ENCODE peak calls at places on chromosomes 12 and 14, in five cellular contexts. Z is A549; C is body of pancreas; X is effector memory CD4-positive, alpha-beta T cell; S is kidney. V is an unnamed sample.

GRCh38 chr12:96457191-96457930 is 32.0 kb upstream of the CFAP54 start:
- DNase-seq in Z (no peak), C (no peak), X (no peak), S (no peak), V (peak; percentile 86)

GRCh38 chr14:28245216-28245615 is 521.4 kb upstream of the FOXG1 start:
- DNase-seq in Z (no peak), C (no peak), X (no peak), S (no peak), V (no peak)

GRCh38 chr14:90536092-90536491 is 139.3 kb downstream of the CALM1 start:
- DNase-seq in Z (no peak), C (no peak), X (no peak), S (peak; percentile 82), V (no peak)

GRCh38 chr12:2317819-2318218 is 265.0 kb downstream of the CACNA1C start:
- DNase-seq in Z (no peak), C (no peak), X (no peak), S (no peak), V (no peak)

GRCh38 chr12:58888131-58888783 is 32.0 kb downstream of the LRIG3 start:
- DNase-seq in Z (no peak), C (peak; percentile 63), X (no peak), S (peak; percentile 75), V (peak; percentile 75)

GRCh38 chr12:96047621-96048211 is 12.3 kb upstream of the LTA4H start:
- DNase-seq in Z (peak; percentile 65), C (peak; percentile 48), X (no peak), S (no peak), V (peak; percentile 98)

GRCh38 chr14:48731260-48731659 is 854.9 kb downstream of the RPS29 start:
- DNase-seq in Z (no peak), C (no peak), X (no peak), S (no peak), V (no peak)

GRCh38 chr14:22226381-22226780 is 362.6 kb downstream of the DAD1 start:
- DNase-seq in Z (no peak), C (no peak), X (no peak), S (no peak), V (no peak)

GRCh38 chr12:109759076-109759420 is 45.4 kb downstream of the FAM222A start:
- DNase-seq in Z (no peak), C (peak; percentile 5), X (no peak), S (no peak), V (no peak)

DNA sequence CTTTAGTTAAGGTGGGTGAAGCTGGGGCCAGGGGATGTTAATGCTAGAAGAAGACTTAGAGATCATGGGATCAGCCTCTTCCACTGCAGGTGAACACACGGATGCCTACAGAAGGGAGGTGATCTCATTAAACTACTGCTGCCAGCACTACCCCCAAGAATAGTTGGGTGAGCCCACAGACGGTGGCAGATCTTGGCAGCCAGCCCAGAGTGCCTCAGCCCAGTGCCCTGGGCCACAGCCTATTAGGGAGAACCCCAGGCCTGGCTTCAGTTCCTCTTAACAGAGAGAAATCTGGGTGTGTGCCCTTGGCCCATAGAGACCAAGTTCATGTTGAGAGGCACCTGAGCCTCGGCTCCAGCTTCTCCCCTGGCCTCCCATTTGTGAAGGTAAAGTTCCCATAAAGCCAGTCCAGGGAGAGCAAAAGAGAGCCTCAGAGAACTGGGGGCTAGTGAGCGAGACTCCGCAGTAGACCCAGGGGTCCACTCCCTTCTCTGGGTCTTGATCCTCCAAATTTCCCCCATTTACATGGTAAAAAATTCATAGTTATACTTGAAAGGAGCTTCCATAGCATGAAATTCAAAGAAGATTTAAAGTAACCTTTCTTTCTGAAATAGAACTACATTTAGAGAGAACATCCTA is 125.0 kb upstream of the CCND2 start:
- DNase-seq in Z (no peak), C (peak; percentile 25), X (peak; percentile 28), S (peak; percentile 92), V (peak; percentile 29)
- H3K4me1 ChIP-seq in Z (no peaks in the 10 kb centered on the region), C (no peaks in the 10 kb centered on the region), X (peaks cover 42% of the 10 kb centered on the region), S (no peaks in the 10 kb centered on the region), V (no peaks in the 10 kb centered on the region)

DNA sequence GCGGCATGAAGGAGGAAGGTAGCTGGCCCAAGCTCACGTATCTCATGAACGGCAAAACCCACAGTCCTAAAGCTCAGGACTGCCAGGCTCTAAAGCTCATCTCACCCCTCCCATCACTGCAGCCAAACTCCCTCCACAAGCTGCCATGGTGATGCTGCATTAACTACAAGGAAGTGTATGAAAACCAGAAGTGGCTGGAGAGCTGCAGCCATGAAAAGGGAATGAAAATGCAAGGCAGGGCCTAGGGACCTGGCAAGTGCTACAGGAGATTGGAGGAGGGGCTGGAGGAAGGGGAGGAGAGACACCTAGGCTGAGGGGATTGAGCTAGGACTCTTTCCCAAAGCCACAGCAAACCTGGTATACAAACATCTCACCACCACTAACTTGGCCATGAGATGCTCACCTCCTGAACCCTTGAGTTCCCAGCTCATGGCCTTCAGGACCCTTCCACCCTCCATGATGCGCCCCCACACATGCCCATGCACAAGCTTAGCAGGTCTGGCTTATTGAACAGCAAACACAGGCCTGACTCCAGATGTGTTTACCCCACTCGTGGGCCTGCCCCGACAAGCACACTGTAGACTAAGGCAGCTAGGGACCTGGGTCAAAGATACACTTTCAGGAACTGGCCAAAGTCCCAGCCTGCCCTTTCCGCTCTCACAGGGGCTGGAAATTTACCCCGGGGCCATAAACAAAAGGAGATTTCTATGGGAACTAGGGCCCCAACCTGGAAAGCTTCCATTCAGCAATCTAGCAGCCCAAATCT is 42.0 kb downstream of the LTBP2 start:
- DNase-seq in Z (no peak), C (no peak), X (no peak), S (no peak), V (peak; percentile 88)
- H3K4me1 ChIP-seq in Z (peaks cover 85% of the 10 kb centered on the region), C (no peaks in the 10 kb centered on the region), X (peaks cover 22% of the 10 kb centered on the region), S (peaks cover 28% of the 10 kb centered on the region), V (peaks cover 86% of the 10 kb centered on the region)

DNA sequence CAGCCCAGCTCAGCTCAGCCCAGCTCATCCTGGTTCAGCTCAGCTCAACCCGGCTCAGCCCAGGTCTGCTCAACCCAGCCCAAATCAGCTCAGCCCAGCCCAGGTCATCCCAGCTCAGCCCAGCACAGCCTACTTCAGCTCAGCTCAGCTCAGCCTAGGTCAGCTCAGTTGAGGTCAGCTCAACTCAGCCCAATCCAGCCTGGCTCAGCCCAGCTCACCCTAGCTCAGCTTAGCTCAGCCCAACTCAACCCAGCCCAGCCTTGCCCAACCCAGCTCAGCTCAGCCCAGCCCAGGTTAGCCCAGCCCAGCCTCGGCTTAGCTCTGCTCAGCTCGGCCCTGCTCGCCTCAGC is 332.3 kb downstream of the TMEM121 start:
- DNase-seq in Z (no peak), C (peak; percentile 9), X (no peak), S (no peak), V (no peak)
- H3K4me1 ChIP-seq in Z (no peaks in the 10 kb centered on the region), C (no peaks in the 10 kb centered on the region), X (peaks cover 13% of the 10 kb centered on the region), S (no peaks in the 10 kb centered on the region), V (no peaks in the 10 kb centered on the region)

GRCh38 chr14:101134851-101135486 is 231.4 kb upstream of the RTL1 start:
- DNase-seq in Z (no peak), C (no peak), X (no peak), S (no peak), V (no peak)
- H3K4me1 ChIP-seq in Z (no peaks in the 10 kb centered on the region), C (no peaks in the 10 kb centered on the region), X (no peaks in the 10 kb centered on the region), S (no peaks in the 10 kb centered on the region), V (no peaks in the 10 kb centered on the region)

GRCh38 chr14:105527381-105528196 is 1.2 kb downstream of the TMEM121 start:
- DNase-seq in Z (no peak), C (peak; percentile 22), X (no peak), S (peak; percentile 76), V (no peak)
- H3K4me1 ChIP-seq in Z (peaks cover 21% of the 10 kb centered on the region), C (peaks cover 27% of the 10 kb centered on the region), X (peaks cover 37% of the 10 kb centered on the region), S (peaks cover 15% of the 10 kb centered on the region), V (no peaks in the 10 kb centered on the region)

GRCh38 chr12:74646831-74647230 is 109.2 kb downstream of the ATXN7L3B start:
- DNase-seq in Z (no peak), C (no peak), X (no peak), S (no peak), V (no peak)
- H3K4me1 ChIP-seq in Z (no peaks in the 10 kb centered on the region), C (no peaks in the 10 kb centered on the region), X (no peaks in the 10 kb centered on the region), S (no peaks in the 10 kb centered on the region), V (no peaks in the 10 kb centered on the region)

GRCh38 chr14:92645841-92646478 is 102.5 kb downstream of the LGMN start:
- DNase-seq in Z (no peak), C (no peak), X (no peak), S (no peak), V (peak; percentile 14)
- H3K4me1 ChIP-seq in Z (no peaks in the 10 kb centered on the region), C (no peaks in the 10 kb centered on the region), X (peaks cover 45% of the 10 kb centered on the region), S (peaks cover 3% of the 10 kb centered on the region), V (peaks cover 5% of the 10 kb centered on the region)